ENCODE peak calls at places on chromosome 9, in four cellular contexts. U, T, S and P are unnamed samples.

GRCh38 chr9:88161144-88161543 is 22.9 kb upstream of the SPATA31C2 start:
- DNase-seq in U (no peak), T (no peak), S (no peak), P (no peak)

GRCh38 chr9:20028849-20029231 is 240.0 kb upstream of the SLC24A2 start:
- DNase-seq in U (no peak), T (no peak), S (no peak), P (no peak)

GRCh38 chr9:68433629-68434028 is 77.2 kb downstream of the PGM5 start:
- DNase-seq in U (no peak), T (no peak), S (no peak), P (no peak)

GRCh38 chr9:68851657-68852056 is 146.6 kb downstream of the PIP5K1B start:
- DNase-seq in U (no peak), S (no peak), T (no peak), P (no peak)

GRCh38 chr9:128705051-128705965 is 3.0 kb downstream of the PKN3 start:
- DNase-seq in U (no peak), S (no peak), T (no peak), P (no peak)

GRCh38 chr9:21965401-21965951 is 28.7 kb downstream of the CDKN2A start:
- DNase-seq in U (peak; percentile 45), T (peak; percentile 79), S (no peak), P (no peak)

GRCh38 chr9:116285320-116285719 is 131.7 kb downstream of the PAPPA start:
- DNase-seq in T (no peak), U (no peak), S (no peak), P (no peak)

GRCh38 chr9:87605676-87606075 is 108.0 kb downstream of the DAPK1 start:
- DNase-seq in U (no peak), T (no peak), S (no peak), P (no peak)

GRCh38 chr9:12817702-12818101 is 42.9 kb downstream of the LURAP1L start:
- DNase-seq in U (peak; percentile 76), S (no peak), T (no peak), P (peak; percentile 57)
- TF ChIP-seq ZNF274 in U (no peak), S (no peak), T (no peak), P (no peak)

GRCh38 chr9:14692536-14692917 is 705 bp downstream of the ZDHHC21 start:
- DNase-seq in T (no peak), U (peak; percentile 4), S (no peak), P (no peak)

GRCh38 chr9:14690986-14691730 is 2.1 kb downstream of the ZDHHC21 start:
- DNase-seq in U (no peak), T (no peak), S (no peak), P (no peak)

GRCh38 chr9:14686168-14686567 is 7.1 kb downstream of the ZDHHC21 start:
- DNase-seq in T (no peak), U (no peak), S (no peak), P (no peak)

GRCh38 chr9:14687042-14687719 is 6.1 kb downstream of the ZDHHC21 start:
- DNase-seq in T (no peak), U (no peak), S (no peak), P (no peak)
- TF ChIP-seq ZNF274 in T (no peak), U (no peak), S (no peak), P (no peak)

GRCh38 chr9:15972760-15973159 is 419.9 kb downstream of the CCDC171 start:
- DNase-seq in U (no peak), S (no peak), T (no peak), P (no peak)

GRCh38 chr9:15961217-15961616 is 408.4 kb downstream of the CCDC171 start:
- DNase-seq in U (no peak), T (no peak), S (no peak), P (no peak)

GRCh38 chr9:15966471-15966870 is 413.6 kb downstream of the CCDC171 start:
- DNase-seq in S (no peak), T (no peak), U (no peak), P (no peak)

GRCh38 chr9:15965246-15965745 is 412.5 kb downstream of the CCDC171 start:
- DNase-seq in T (no peak), U (no peak), S (no peak), P (no peak)

GRCh38 chr9:15967068-15967467 is 414.2 kb downstream of the CCDC171 start:
- DNase-seq in S (no peak), T (no peak), U (no peak), P (no peak)
- TF ChIP-seq ZNF274 in S (no peak), T (no peak), U (no peak), P (no peak)

GRCh38 chr9:127637322-127637847 is 25.3 kb downstream of the STXBP1 start:
- DNase-seq in S (no peak), U (peak; percentile 38), T (no peak), P (no peak)

GRCh38 chr9:127634698-127635097 is 22.6 kb downstream of the STXBP1 start:
- DNase-seq in T (no peak), S (no peak), U (peak; percentile 36), P (peak; percentile 16)

GRCh38 chr9:127633216-127633615 is 21.1 kb downstream of the STXBP1 start:
- DNase-seq in T (no peak), S (no peak), U (no peak), P (no peak)

GRCh38 chr9:127635198-127635735 is 23.2 kb downstream of the STXBP1 start:
- DNase-seq in T (no peak), S (no peak), U (no peak), P (no peak)

GRCh38 chr9:127634021-127634420 is 21.9 kb downstream of the STXBP1 start:
- DNase-seq in S (no peak), U (no peak), T (no peak), P (peak; percentile 7)
- TF ChIP-seq ZNF274 in S (no peak), U (no peak), T (no peak), P (no peak)

DNA sequence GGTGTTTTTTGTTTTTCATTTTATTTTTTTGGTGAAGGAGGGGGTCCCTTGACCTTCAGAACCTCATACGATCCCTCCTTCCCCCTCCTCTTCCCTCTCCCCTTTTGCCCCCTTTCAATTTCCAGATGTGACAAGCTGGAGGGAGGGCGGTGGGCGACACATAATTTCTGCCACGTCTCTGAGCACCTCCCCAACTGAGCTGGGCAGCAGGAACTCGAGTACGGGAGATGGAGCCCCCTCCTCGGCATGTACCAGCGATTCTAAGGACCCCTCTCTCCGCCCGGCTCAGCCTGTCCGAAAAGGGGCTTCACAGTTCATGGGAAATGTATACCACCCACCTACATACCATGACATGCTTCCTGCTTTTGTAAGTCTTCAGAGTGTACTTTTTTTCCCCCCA is 52.4 kb downstream of the PRRC2B start:
- DNase-seq in U (no peak), T (no peak), S (no peak), P (no peak)
- TF ChIP-seq ZNF274 in U (no peak), T (no peak), S (no peak), P (no peak)

GRCh38 chr9:34591911-34592866 is 2.7 kb upstream of the CNTFR start:
- DNase-seq in T (no peak), S (no peak), U (no peak), P (no peak)
- TF ChIP-seq ZNF274 in T (no peak), S (no peak), U (no peak), P (no peak)